ENCODE peak calls at places on chromosome 22, in four cellular contexts. One of them, this sample, is unnamed.

GRCh38 chr22:29071261-29072045 is 1.4 kb upstream of the KREMEN1 start:
- DNase-seq in uterus: peak; percentile 42
- DNase-seq in IMR-90: peak; percentile 7
- DNase-seq in AG04450: no peak
- DNase-seq in this sample: no peak

GRCh38 chr22:30327864-30328345 is 1.2 kb upstream of the TBC1D10A start:
- DNase-seq in AG04450: no peak
- DNase-seq in uterus: no peak
- DNase-seq in IMR-90: no peak
- DNase-seq in this sample: no peak

GRCh38 chr22:48944433-48944755 is 883.3 kb downstream of the BRD1 start:
- DNase-seq in IMR-90: no peak
- DNase-seq in AG04450: no peak
- DNase-seq in uterus: no peak
- DNase-seq in this sample: no peak

GRCh38 chr22:29938285-29938693 is 55.3 kb downstream of the MTMR3 start:
- DNase-seq in uterus: no peak
- DNase-seq in AG04450: no peak
- DNase-seq in IMR-90: peak; percentile 8
- DNase-seq in this sample: no peak

GRCh38 chr22:44697423-44698179 is 4.4 kb upstream of the PRR5 start:
- DNase-seq in AG04450: peak; percentile 27
- DNase-seq in IMR-90: peak; percentile 65
- DNase-seq in uterus: peak; percentile 78
- DNase-seq in this sample: peak; percentile 68

GRCh38 chr22:27401321-27401720 is 400.2 kb downstream of the MN1 start:
- DNase-seq in uterus: no peak
- DNase-seq in IMR-90: peak; percentile 32
- DNase-seq in AG04450: no peak
- DNase-seq in this sample: no peak

GRCh38 chr22:27144345-27144744 is 487.0 kb downstream of the MIAT start:
- DNase-seq in uterus: no peak
- DNase-seq in IMR-90: no peak
- DNase-seq in AG04450: no peak
- DNase-seq in this sample: no peak

GRCh38 chr22:28799834-28800307 is 498 bp downstream of the XBP1 start:
- DNase-seq in AG04450: peak; percentile 10
- DNase-seq in IMR-90: peak; percentile 54
- DNase-seq in uterus: peak; percentile 66
- DNase-seq in this sample: peak; percentile 50

DNA sequence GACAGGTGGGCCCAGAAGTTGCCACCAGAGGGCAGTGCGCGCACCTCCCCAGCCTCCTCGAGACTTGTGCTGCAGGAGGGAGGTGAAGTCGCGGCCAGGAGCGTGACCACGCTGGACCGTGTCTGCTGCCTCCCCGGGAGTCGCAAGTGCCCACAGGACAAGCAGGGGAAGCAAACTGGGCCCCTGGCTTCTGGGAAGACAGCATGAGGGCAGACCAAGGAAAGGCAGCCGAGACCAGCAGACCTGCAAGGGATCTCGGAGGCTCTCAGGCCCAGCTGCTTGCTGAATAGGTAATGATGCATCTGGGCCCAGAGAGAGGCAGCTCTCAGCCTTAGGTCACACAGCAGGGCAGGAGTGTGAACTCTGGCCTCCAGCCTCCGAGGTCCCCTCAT is 17.0 kb upstream of the IL2RB start:
- DNase-seq in uterus: peak; percentile 84
- DNase-seq in IMR-90: peak; percentile 65
- DNase-seq in AG04450: no peak
- DNase-seq in this sample: peak; percentile 67
- H3K4me3 ChIP-seq in uterus: no peak overlapping the region
- H3K4me3 ChIP-seq in IMR-90: no peak overlapping the region
- H3K4me3 ChIP-seq in AG04450: no peak overlapping the region
- H3K4me3 ChIP-seq in this sample: no peak overlapping the region

GRCh38 chr22:19959587-19960490 is 18.2 kb upstream of the TXNRD2 start:
- DNase-seq in uterus: peak; percentile 48
- DNase-seq in AG04450: no peak
- DNase-seq in IMR-90: no peak
- DNase-seq in this sample: no peak

GRCh38 chr22:19960491-19961200 is 19.0 kb upstream of the TXNRD2 start:
- DNase-seq in AG04450: no peak
- DNase-seq in IMR-90: no peak
- DNase-seq in uterus: no peak
- DNase-seq in this sample: no peak

GRCh38 chr22:19957445-19957844 is 15.8 kb upstream of the TXNRD2 start:
- DNase-seq in uterus: no peak
- DNase-seq in IMR-90: no peak
- DNase-seq in AG04450: no peak
- DNase-seq in this sample: no peak

GRCh38 chr22:19959043-19959586 is 17.5 kb upstream of the TXNRD2 start:
- DNase-seq in uterus: peak; percentile 87
- DNase-seq in IMR-90: peak; percentile 39
- DNase-seq in AG04450: no peak
- DNase-seq in this sample: peak; percentile 66

GRCh38 chr22:19958083-19959042 is 16.7 kb upstream of the TXNRD2 start:
- DNase-seq in IMR-90: peak; percentile 73
- DNase-seq in uterus: no peak
- DNase-seq in AG04450: no peak
- DNase-seq in this sample: peak; percentile 74
- H3K4me3 ChIP-seq in IMR-90: no peak overlapping the region
- H3K4me3 ChIP-seq in uterus: no peak overlapping the region
- H3K4me3 ChIP-seq in AG04450: no peak overlapping the region
- H3K4me3 ChIP-seq in this sample: peak overlapping the region; percentile 37

DNA sequence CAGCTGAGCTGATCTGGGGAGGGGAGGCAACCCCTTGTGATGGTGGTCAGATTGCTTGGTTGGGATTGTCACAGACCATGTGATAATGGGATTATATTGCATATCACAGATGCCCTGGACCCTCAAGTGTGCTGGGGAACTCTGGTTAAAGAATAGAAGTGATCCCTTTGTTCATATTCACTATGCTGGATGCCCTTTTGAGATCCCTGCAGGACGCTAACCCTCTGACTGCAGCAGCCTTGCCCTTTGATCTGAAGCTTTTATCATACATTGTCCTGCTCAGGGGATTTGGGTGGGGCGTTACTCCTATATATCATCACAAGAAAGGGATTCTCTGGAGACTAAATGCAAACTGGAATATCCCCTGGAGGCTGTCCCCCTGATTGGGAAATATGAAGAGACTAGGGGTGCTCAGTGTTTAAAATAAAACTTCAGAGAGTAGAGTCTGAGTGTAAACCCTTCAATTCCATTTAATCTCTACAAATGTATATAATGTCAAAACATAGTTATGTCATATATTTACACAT is 77.0 kb upstream of the TOP3B start:
- DNase-seq in AG04450: no peak
- DNase-seq in IMR-90: no peak
- DNase-seq in uterus: no peak
- DNase-seq in this sample: no peak
- H3K4me3 ChIP-seq in AG04450: no peak overlapping the region
- H3K4me3 ChIP-seq in IMR-90: no peak overlapping the region
- H3K4me3 ChIP-seq in uterus: no peak overlapping the region
- H3K4me3 ChIP-seq in this sample: no peak overlapping the region

GRCh38 chr22:17267661-17268330 is 48.6 kb upstream of the ADA2 start:
- DNase-seq in uterus: no peak
- DNase-seq in IMR-90: no peak
- DNase-seq in AG04450: no peak
- DNase-seq in this sample: no peak
- H3K4me3 ChIP-seq in uterus: no peak overlapping the region
- H3K4me3 ChIP-seq in IMR-90: no peak overlapping the region
- H3K4me3 ChIP-seq in AG04450: no peak overlapping the region
- H3K4me3 ChIP-seq in this sample: no peak overlapping the region

DNA sequence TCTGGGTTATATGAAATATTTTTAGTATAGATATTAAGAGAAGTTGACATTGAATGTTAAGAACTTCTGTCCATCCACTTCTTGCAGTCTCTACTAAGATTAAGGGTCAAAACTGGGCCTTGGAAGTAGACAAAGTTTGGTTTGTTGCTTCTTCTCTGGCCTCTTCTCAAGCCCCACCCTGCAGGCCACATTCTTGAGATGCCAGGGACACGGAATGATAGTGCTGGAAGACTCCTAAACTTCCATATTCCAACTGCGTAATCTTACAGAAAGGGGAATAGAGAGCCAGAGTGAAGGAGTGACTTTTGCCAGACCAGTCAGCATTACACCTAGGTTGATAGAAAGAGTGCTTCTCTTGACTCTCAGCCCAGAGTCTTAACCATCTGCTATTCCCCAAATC is 136.3 kb upstream of the SYN3 start:
- DNase-seq in AG04450: no peak
- DNase-seq in IMR-90: no peak
- DNase-seq in uterus: no peak
- DNase-seq in this sample: no peak
- H3K4me3 ChIP-seq in AG04450: no peak overlapping the region
- H3K4me3 ChIP-seq in IMR-90: no peak overlapping the region
- H3K4me3 ChIP-seq in uterus: no peak overlapping the region
- H3K4me3 ChIP-seq in this sample: no peak overlapping the region

DNA sequence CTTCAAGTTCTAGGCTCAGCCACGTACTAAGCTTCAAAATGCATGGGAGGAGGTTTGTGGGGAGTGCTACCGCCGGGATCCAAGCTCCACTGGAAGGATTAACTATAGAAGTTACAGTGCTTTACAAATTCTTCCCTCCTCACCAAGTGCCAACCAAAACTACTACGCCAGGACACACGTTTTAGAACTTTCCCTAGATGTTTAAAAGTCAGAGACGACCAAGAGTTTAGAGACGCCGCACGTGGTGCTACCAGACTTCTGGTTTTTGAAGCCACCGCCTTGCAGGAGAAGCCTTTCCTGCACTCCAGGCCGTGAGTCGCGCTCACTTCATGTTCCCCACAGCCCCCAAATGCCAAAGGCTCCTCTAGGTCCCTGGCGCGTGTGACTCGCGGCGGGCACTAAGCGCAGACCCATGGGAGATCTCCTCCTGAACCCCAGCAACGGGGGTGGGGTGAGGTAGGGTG is 734 bp downstream of the SNU13 start:
- DNase-seq in uterus: no peak
- DNase-seq in AG04450: no peak
- DNase-seq in IMR-90: peak; percentile 22
- DNase-seq in this sample: peak; percentile 21
- H3K4me3 ChIP-seq in uterus: peak overlapping the region; percentile 86
- H3K4me3 ChIP-seq in AG04450: peak overlapping the region; percentile 94
- H3K4me3 ChIP-seq in IMR-90: peak overlapping the region; percentile 88
- H3K4me3 ChIP-seq in this sample: peak overlapping the region; percentile 94

DNA sequence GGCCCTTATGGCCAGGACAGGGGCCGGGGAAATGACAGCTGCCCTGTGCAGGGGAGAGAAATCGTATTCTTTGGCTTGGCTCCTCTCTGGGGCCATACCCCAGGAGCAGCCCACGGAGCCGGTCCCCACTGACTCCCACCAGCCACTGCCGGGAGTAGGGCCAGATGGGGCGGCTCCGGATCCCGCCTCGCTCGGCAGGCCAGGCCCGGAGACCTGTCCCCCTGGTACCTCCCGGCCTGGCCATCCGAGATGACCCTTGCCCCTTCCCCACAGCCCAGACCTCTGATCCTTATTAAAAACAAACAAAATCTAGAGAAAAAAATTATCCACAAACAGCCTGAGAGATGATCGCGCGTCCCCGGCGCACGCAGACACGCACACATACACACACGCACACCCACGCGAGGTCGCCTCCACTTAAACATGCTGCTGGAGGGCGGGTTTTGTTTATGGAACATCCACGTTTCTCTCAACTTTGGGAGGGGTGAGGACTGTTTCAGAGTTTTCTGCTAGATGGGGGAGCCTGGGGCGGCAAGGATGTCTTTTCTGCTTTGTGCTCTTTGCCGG is 59.1 kb downstream of the IGLL1 start:
- DNase-seq in IMR-90: peak; percentile 29
- DNase-seq in uterus: peak; percentile 42
- DNase-seq in AG04450: no peak
- DNase-seq in this sample: peak; percentile 38
- H3K4me3 ChIP-seq in IMR-90: peak overlapping the region; percentile 28
- H3K4me3 ChIP-seq in uterus: peak overlapping the region; percentile 51
- H3K4me3 ChIP-seq in AG04450: peak overlapping the region; percentile 45
- H3K4me3 ChIP-seq in this sample: peak overlapping the region; percentile 41

GRCh38 chr22:46649176-46650077 is 29.2 kb downstream of the GRAMD4 start:
- DNase-seq in IMR-90: peak; percentile 71
- DNase-seq in uterus: peak; percentile 35
- DNase-seq in AG04450: peak; percentile 50
- DNase-seq in this sample: peak; percentile 69
- H3K4me3 ChIP-seq in IMR-90: no peak overlapping the region
- H3K4me3 ChIP-seq in uterus: no peak overlapping the region
- H3K4me3 ChIP-seq in AG04450: no peak overlapping the region
- H3K4me3 ChIP-seq in this sample: no peak overlapping the region